ENCODE peak calls at places on chromosome 20, in seven cellular contexts. One of them, this sample, is unnamed. For H3K36me3, the result is how much of the 10 kb centered on the place peaks cover.

GRCh38 chr20:5786930-5787826 is 37.0 kb downstream of the SHLD1 start:
- DNase-seq in SJSA1: no peak
- DNase-seq in cardiac muscle cell: no peak
- DNase-seq in fibroblast of lung: peak
- DNase-seq in aorta: no peak
- DNase-seq in left lung: no peak
- DNase-seq in tibial nerve: no peak
- DNase-seq in this sample: no peak

GRCh38 chr20:3678198-3678597 is 3.6 kb downstream of the ADAM33 start:
- DNase-seq in SJSA1: no peak
- DNase-seq in cardiac muscle cell: no peak
- DNase-seq in aorta: no peak
- DNase-seq in tibial nerve: no peak
- DNase-seq in left lung: no peak
- DNase-seq in fibroblast of lung: no peak
- DNase-seq in this sample: no peak

GRCh38 chr20:44914924-44915323 is 5.1 kb downstream of the PABPC1L start:
- DNase-seq in cardiac muscle cell: no peak
- DNase-seq in left lung: no peak
- DNase-seq in aorta: no peak
- DNase-seq in SJSA1: no peak
- DNase-seq in tibial nerve: no peak
- DNase-seq in fibroblast of lung: no peak
- DNase-seq in this sample: no peak

GRCh38 chr20:3692706-3693294 is 11.0 kb upstream of the ADAM33 start:
- DNase-seq in aorta: no peak
- DNase-seq in left lung: peak
- DNase-seq in SJSA1: no peak
- DNase-seq in cardiac muscle cell: no peak
- DNase-seq in fibroblast of lung: no peak
- DNase-seq in tibial nerve: no peak
- DNase-seq in this sample: no peak

GRCh38 chr20:2140561-2140960 is 38.9 kb downstream of the STK35 start:
- DNase-seq in fibroblast of lung: peak
- DNase-seq in aorta: peak
- DNase-seq in left lung: no peak
- DNase-seq in cardiac muscle cell: no peak
- DNase-seq in SJSA1: no peak
- DNase-seq in tibial nerve: peak
- DNase-seq in this sample: no peak

GRCh38 chr20:43721097-43721428 is 5.7 kb downstream of the GTSF1L start:
- DNase-seq in fibroblast of lung: no peak
- DNase-seq in cardiac muscle cell: no peak
- DNase-seq in left lung: no peak
- DNase-seq in SJSA1: peak
- DNase-seq in aorta: no peak
- DNase-seq in tibial nerve: no peak
- DNase-seq in this sample: peak

GRCh38 chr20:60209048-60209447 is 250.8 kb downstream of the CDH26 start:
- DNase-seq in fibroblast of lung: no peak
- DNase-seq in left lung: no peak
- DNase-seq in tibial nerve: no peak
- DNase-seq in aorta: no peak
- DNase-seq in SJSA1: no peak
- DNase-seq in cardiac muscle cell: no peak
- DNase-seq in this sample: no peak

GRCh38 chr20:36917943-36918342 is 33.6 kb downstream of the SAMHD1 start:
- DNase-seq in cardiac muscle cell: no peak
- DNase-seq in aorta: no peak
- DNase-seq in SJSA1: no peak
- DNase-seq in fibroblast of lung: peak
- DNase-seq in left lung: no peak
- DNase-seq in tibial nerve: no peak
- DNase-seq in this sample: no peak

GRCh38 chr20:528923-529594 is 14.5 kb downstream of the CSNK2A1 start:
- DNase-seq in cardiac muscle cell: no peak
- DNase-seq in fibroblast of lung: peak
- DNase-seq in aorta: no peak
- DNase-seq in SJSA1: no peak
- DNase-seq in left lung: no peak
- DNase-seq in tibial nerve: no peak
- DNase-seq in this sample: no peak

GRCh38 chr20:527571-527886 is 16.1 kb downstream of the CSNK2A1 start:
- DNase-seq in left lung: no peak
- DNase-seq in aorta: no peak
- DNase-seq in fibroblast of lung: no peak
- DNase-seq in SJSA1: no peak
- DNase-seq in tibial nerve: no peak
- DNase-seq in cardiac muscle cell: no peak
- DNase-seq in this sample: no peak

GRCh38 chr20:535958-536357 is 7.6 kb downstream of the CSNK2A1 start:
- DNase-seq in aorta: no peak
- DNase-seq in cardiac muscle cell: no peak
- DNase-seq in SJSA1: no peak
- DNase-seq in left lung: no peak
- DNase-seq in tibial nerve: no peak
- DNase-seq in fibroblast of lung: no peak
- DNase-seq in this sample: no peak

GRCh38 chr20:532530-532929 is 11.1 kb downstream of the CSNK2A1 start:
- DNase-seq in tibial nerve: no peak
- DNase-seq in aorta: no peak
- DNase-seq in left lung: no peak
- DNase-seq in cardiac muscle cell: no peak
- DNase-seq in SJSA1: no peak
- DNase-seq in fibroblast of lung: no peak
- DNase-seq in this sample: no peak

DNA sequence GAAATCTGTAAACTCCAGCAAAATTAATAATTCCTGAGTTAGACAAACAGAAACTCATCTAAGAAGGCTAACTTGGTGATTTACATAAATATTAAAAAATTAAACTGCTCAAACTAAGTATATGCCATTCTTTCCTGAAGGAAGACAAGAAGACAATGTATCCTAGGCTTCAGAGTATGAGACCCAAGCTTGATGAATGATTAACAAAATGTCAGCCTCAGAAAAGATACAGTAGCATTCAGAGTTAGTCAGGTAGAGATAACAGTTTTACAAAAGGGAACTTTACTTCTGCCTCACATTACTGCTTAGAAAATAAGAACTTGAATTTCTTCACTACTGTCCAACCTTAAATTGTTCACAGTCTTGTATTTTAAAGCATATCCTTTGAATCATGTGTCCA is 12.0 kb downstream of the CSNK2A1 start:
- DNase-seq in left lung: no peak
- DNase-seq in fibroblast of lung: no peak
- DNase-seq in SJSA1: no peak
- DNase-seq in cardiac muscle cell: no peak
- DNase-seq in tibial nerve: no peak
- DNase-seq in aorta: no peak
- DNase-seq in this sample: no peak
- H3K36me3 ChIP-seq in left lung: under half
- H3K36me3 ChIP-seq in fibroblast of lung: under half
- H3K36me3 ChIP-seq in SJSA1: under half
- H3K36me3 ChIP-seq in cardiac muscle cell: under half
- H3K36me3 ChIP-seq in tibial nerve: under half
- H3K36me3 ChIP-seq in aorta: under half
- H3K36me3 ChIP-seq in this sample: under half

GRCh38 chr20:10584319-10584812 is 89.4 kb downstream of the JAG1 start:
- DNase-seq in fibroblast of lung: no peak
- DNase-seq in left lung: no peak
- DNase-seq in SJSA1: no peak
- DNase-seq in aorta: no peak
- DNase-seq in tibial nerve: no peak
- DNase-seq in cardiac muscle cell: no peak
- DNase-seq in this sample: no peak

GRCh38 chr20:10579942-10580341 is 93.9 kb downstream of the JAG1 start:
- DNase-seq in cardiac muscle cell: no peak
- DNase-seq in fibroblast of lung: no peak
- DNase-seq in left lung: no peak
- DNase-seq in SJSA1: no peak
- DNase-seq in aorta: no peak
- DNase-seq in tibial nerve: no peak
- DNase-seq in this sample: no peak

GRCh38 chr20:10580700-10581099 is 93.1 kb downstream of the JAG1 start:
- DNase-seq in aorta: no peak
- DNase-seq in SJSA1: no peak
- DNase-seq in fibroblast of lung: no peak
- DNase-seq in cardiac muscle cell: no peak
- DNase-seq in tibial nerve: no peak
- DNase-seq in left lung: no peak
- DNase-seq in this sample: no peak

GRCh38 chr20:10578607-10579006 is 95.2 kb downstream of the JAG1 start:
- DNase-seq in tibial nerve: no peak
- DNase-seq in fibroblast of lung: peak
- DNase-seq in left lung: no peak
- DNase-seq in cardiac muscle cell: no peak
- DNase-seq in aorta: no peak
- DNase-seq in SJSA1: no peak
- DNase-seq in this sample: peak

GRCh38 chr20:10581823-10582222 is 92.0 kb downstream of the JAG1 start:
- DNase-seq in fibroblast of lung: no peak
- DNase-seq in SJSA1: peak
- DNase-seq in cardiac muscle cell: no peak
- DNase-seq in tibial nerve: no peak
- DNase-seq in left lung: no peak
- DNase-seq in aorta: no peak
- DNase-seq in this sample: peak
- H3K27ac ChIP-seq in fibroblast of lung: no peak
- H3K27ac ChIP-seq in SJSA1: no peak
- H3K27ac ChIP-seq in cardiac muscle cell: no peak
- H3K27ac ChIP-seq in tibial nerve: no peak
- H3K27ac ChIP-seq in left lung: no peak
- H3K27ac ChIP-seq in aorta: no peak
- H3K27ac ChIP-seq in this sample: peak

GRCh38 chr20:32357869-32358631 is at the start of gene ASXL1:
- DNase-seq in SJSA1: peak
- DNase-seq in cardiac muscle cell: peak
- DNase-seq in tibial nerve: peak
- DNase-seq in fibroblast of lung: peak
- DNase-seq in aorta: peak
- DNase-seq in left lung: peak
- DNase-seq in this sample: peak

GRCh38 chr20:32356935-32357868 is 929 bp upstream of the ASXL1 start:
- DNase-seq in cardiac muscle cell: peak
- DNase-seq in left lung: no peak
- DNase-seq in aorta: peak
- DNase-seq in SJSA1: no peak
- DNase-seq in tibial nerve: no peak
- DNase-seq in fibroblast of lung: no peak
- DNase-seq in this sample: peak

GRCh38 chr20:32354592-32355416 is 3.3 kb upstream of the ASXL1 start:
- DNase-seq in cardiac muscle cell: no peak
- DNase-seq in tibial nerve: no peak
- DNase-seq in left lung: no peak
- DNase-seq in SJSA1: peak
- DNase-seq in fibroblast of lung: peak
- DNase-seq in aorta: no peak
- DNase-seq in this sample: peak

GRCh38 chr20:32353848-32354496 is 4.2 kb upstream of the ASXL1 start:
- DNase-seq in SJSA1: no peak
- DNase-seq in aorta: no peak
- DNase-seq in left lung: no peak
- DNase-seq in tibial nerve: no peak
- DNase-seq in cardiac muscle cell: no peak
- DNase-seq in fibroblast of lung: no peak
- DNase-seq in this sample: no peak

DNA sequence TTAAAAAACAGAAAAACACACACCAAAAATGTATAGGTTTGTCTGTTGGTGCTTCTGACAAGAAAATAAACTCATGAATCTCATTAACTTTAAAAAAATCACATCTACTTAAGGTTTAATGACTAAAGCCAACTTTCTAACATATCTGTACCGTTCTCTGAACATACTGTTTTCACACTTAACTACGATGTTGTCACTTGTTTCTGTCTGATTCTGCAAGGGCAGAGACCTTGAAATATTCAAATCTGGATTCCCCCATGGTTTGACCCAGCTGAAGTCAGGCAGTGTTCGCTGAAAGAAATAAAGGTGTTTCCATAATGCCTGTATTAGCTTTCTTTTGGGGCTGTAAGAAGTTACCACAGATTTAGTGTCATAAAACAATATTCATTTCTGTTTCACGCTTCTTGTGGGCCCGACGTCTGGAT is 2.7 kb upstream of the ASXL1 start:
- DNase-seq in fibroblast of lung: no peak
- DNase-seq in left lung: no peak
- DNase-seq in tibial nerve: no peak
- DNase-seq in aorta: no peak
- DNase-seq in cardiac muscle cell: no peak
- DNase-seq in SJSA1: no peak
- DNase-seq in this sample: no peak
- H3K4me3 ChIP-seq in fibroblast of lung: no peak
- H3K4me3 ChIP-seq in left lung: no peak
- H3K4me3 ChIP-seq in tibial nerve: no peak
- H3K4me3 ChIP-seq in aorta: no peak
- H3K4me3 ChIP-seq in cardiac muscle cell: no peak
- H3K4me3 ChIP-seq in SJSA1: no peak
- H3K4me3 ChIP-seq in this sample: no peak

GRCh38 chr20:14481863-14482262 is 144.5 kb upstream of the FLRT3 start:
- DNase-seq in left lung: no peak
- DNase-seq in aorta: no peak
- DNase-seq in cardiac muscle cell: no peak
- DNase-seq in tibial nerve: no peak
- DNase-seq in SJSA1: no peak
- DNase-seq in fibroblast of lung: peak
- DNase-seq in this sample: no peak
- H3K36me3 ChIP-seq in left lung: under half
- H3K36me3 ChIP-seq in aorta: under half
- H3K36me3 ChIP-seq in cardiac muscle cell: under half
- H3K36me3 ChIP-seq in tibial nerve: under half
- H3K36me3 ChIP-seq in SJSA1: under half
- H3K36me3 ChIP-seq in fibroblast of lung: under half
- H3K36me3 ChIP-seq in this sample: under half

GRCh38 chr20:35271904-35272303 is 6.0 kb downstream of the MMP24OS start:
- DNase-seq in fibroblast of lung: no peak
- DNase-seq in cardiac muscle cell: no peak
- DNase-seq in left lung: no peak
- DNase-seq in aorta: no peak
- DNase-seq in SJSA1: no peak
- DNase-seq in tibial nerve: no peak
- DNase-seq in this sample: no peak

GRCh38 chr20:35275741-35276251 is 2.1 kb downstream of the MMP24OS start:
- DNase-seq in aorta: no peak
- DNase-seq in fibroblast of lung: no peak
- DNase-seq in left lung: no peak
- DNase-seq in tibial nerve: no peak
- DNase-seq in SJSA1: no peak
- DNase-seq in cardiac muscle cell: no peak
- DNase-seq in this sample: no peak

GRCh38 chr20:35274172-35275092 is 3.5 kb downstream of the MMP24OS start:
- DNase-seq in aorta: no peak
- DNase-seq in fibroblast of lung: no peak
- DNase-seq in left lung: peak
- DNase-seq in cardiac muscle cell: no peak
- DNase-seq in SJSA1: no peak
- DNase-seq in tibial nerve: no peak
- DNase-seq in this sample: no peak

GRCh38 chr20:35271073-35271882 is 6.6 kb downstream of the MMP24OS start:
- DNase-seq in left lung: no peak
- DNase-seq in cardiac muscle cell: no peak
- DNase-seq in tibial nerve: no peak
- DNase-seq in fibroblast of lung: no peak
- DNase-seq in aorta: no peak
- DNase-seq in SJSA1: no peak
- DNase-seq in this sample: no peak

GRCh38 chr20:35273449-35274171 is 4.3 kb downstream of the MMP24OS start:
- DNase-seq in left lung: no peak
- DNase-seq in tibial nerve: no peak
- DNase-seq in SJSA1: no peak
- DNase-seq in cardiac muscle cell: no peak
- DNase-seq in fibroblast of lung: no peak
- DNase-seq in aorta: no peak
- DNase-seq in this sample: no peak
- H3K27ac ChIP-seq in left lung: no peak
- H3K27ac ChIP-seq in tibial nerve: no peak
- H3K27ac ChIP-seq in SJSA1: no peak
- H3K27ac ChIP-seq in cardiac muscle cell: no peak
- H3K27ac ChIP-seq in fibroblast of lung: no peak
- H3K27ac ChIP-seq in aorta: no peak
- H3K27ac ChIP-seq in this sample: no peak

This sample was measured in SJCRH30.